ENCODE peak calls at places on chromosomes 11 and 22, in eight cellular contexts. X, Q, E, H, C, Y, M and V are unnamed samples.

GRCh38 chr11:42249401-42249800 is 789.9 kb upstream of the LRRC4C start:
- DNase-seq in X (no peak), Q (no peak), E (no peak), H (no peak), C (no peak), Y (no peak), M (no peak), V (no peak)

GRCh38 chr22:46631113-46631512 is 10.9 kb downstream of the GRAMD4 start:
- DNase-seq in X (no peak), Q (no peak), E (no peak), H (no peak), C (no peak), Y (no peak), M (no peak), V (no peak)

GRCh38 chr22:41249442-41249841 is 8.7 kb upstream of the CHADL start:
- DNase-seq in X (no peak), Q (no peak), E (no peak), H (no peak), C (no peak), Y (no peak), M (no peak), V (no peak)

GRCh38 chr22:48864748-48865147 is 962.9 kb downstream of the BRD1 start:
- DNase-seq in X (no peak), Q (no peak), E (no peak), H (no peak), C (no peak), Y (no peak), M (no peak), V (no peak)

GRCh38 chr11:2570211-2570811 is 125.5 kb downstream of the KCNQ1 start:
- DNase-seq in X (no peak), Q (no peak), E (no peak), H (no peak), C (no peak), Y (no peak), M (no peak), V (no peak)

GRCh38 chr11:67564230-67564629 is 19.4 kb upstream of the GSTP1 start:
- DNase-seq in X (no peak), Q (no peak), E (no peak), H (no peak), C (peak), Y (no peak), M (no peak), V (no peak)

GRCh38 chr11:4095509-4096230 is 1.1 kb downstream of the RRM1 start:
- DNase-seq in X (no peak), Q (no peak), E (no peak), H (peak), C (peak), Y (no peak), M (no peak), V (no peak)

GRCh38 chr11:9015677-9016076 is 11.9 kb upstream of the NRIP3 start:
- DNase-seq in X (peak), Q (peak), E (peak), H (peak), C (peak), Y (peak), M (peak), V (peak)

GRCh38 chr11:117587416-117587815 is 209.6 kb downstream of the DSCAML1 start:
- DNase-seq in X (no peak), Q (no peak), E (no peak), H (no peak), C (no peak), Y (no peak), M (no peak), V (no peak)

GRCh38 chr11:42524534-42525227 is 787.1 kb upstream of the API5 start:
- DNase-seq in X (peak), Q (no peak), E (no peak), H (peak), C (peak), Y (peak), M (peak), V (peak)

GRCh38 chr11:62850911-62851806 is 11.8 kb upstream of the WDR74 start:
- DNase-seq in X (no peak), Q (peak), E (no peak), H (no peak), C (no peak), Y (no peak), M (no peak), V (no peak)

GRCh38 chr11:117089685-117090084 is 8.5 kb downstream of the SIK3 start:
- DNase-seq in X (no peak), Q (no peak), E (no peak), H (no peak), C (peak), Y (no peak), M (no peak), V (no peak)

GRCh38 chr11:73151371-73151870 is 9.3 kb upstream of the FCHSD2 start:
- DNase-seq in X (no peak), Q (no peak), E (no peak), H (no peak), C (no peak), Y (no peak), M (no peak), V (no peak)

GRCh38 chr22:39405346-39406085 is 5.9 kb downstream of the TAB1 start:
- DNase-seq in X (no peak), Q (no peak), E (no peak), H (peak), C (no peak), Y (peak), M (no peak), V (no peak)

GRCh38 chr11:27512238-27512637 is 5.7 kb upstream of the LIN7C start:
- DNase-seq in X (no peak), Q (no peak), E (no peak), H (no peak), C (no peak), Y (no peak), M (no peak), V (no peak)

GRCh38 chr22:50505276-50505775 is 2.2 kb downstream of the LMF2 start:
- DNase-seq in X (no peak), Q (no peak), E (no peak), H (no peak), C (no peak), Y (no peak), M (no peak), V (no peak)

GRCh38 chr11:67041602-67042001 is 15.0 kb upstream of the RHOD start:
- DNase-seq in X (no peak), Q (no peak), E (no peak), H (no peak), C (no peak), Y (no peak), M (no peak), V (no peak)

GRCh38 chr11:63673579-63673978 is 2.4 kb upstream of the ATL3 start:
- DNase-seq in X (no peak), Q (no peak), E (no peak), H (peak), C (no peak), Y (no peak), M (no peak), V (no peak)

GRCh38 chr22:42269407-42270177 is 861 bp downstream of the TCF20 start:
- DNase-seq in X (peak), Q (peak), E (no peak), H (no peak), C (peak), Y (peak), M (peak), V (peak)

GRCh38 chr11:64848779-64849599 is 4.5 kb upstream of the CDC42BPG start:
- DNase-seq in X (peak), Q (no peak), E (no peak), H (no peak), C (no peak), Y (no peak), M (peak), V (peak)

GRCh38 chr22:45911601-45912271 is 65.2 kb downstream of the WNT7B start:
- DNase-seq in X (no peak), Q (no peak), E (no peak), H (peak), C (peak), Y (no peak), M (no peak), V (peak)

GRCh38 chr22:48827228-48827810 is 1000.4 kb downstream of the BRD1 start:
- DNase-seq in X (no peak), Q (no peak), E (no peak), H (no peak), C (no peak), Y (no peak), M (no peak), V (no peak)

GRCh38 chr11:128929991-128930390 is 12.7 kb downstream of the TP53AIP1 start:
- DNase-seq in X (no peak), Q (no peak), E (no peak), H (peak), C (no peak), Y (peak), M (no peak), V (no peak)

GRCh38 chr11:43868852-43869567 is 11.6 kb upstream of the ALKBH3 start:
- DNase-seq in X (no peak), Q (peak), E (no peak), H (peak), C (peak), Y (no peak), M (no peak), V (no peak)

GRCh38 chr11:13942908-13943505 is 19.5 kb upstream of the SPON1 start:
- DNase-seq in X (no peak), Q (no peak), E (no peak), H (peak), C (peak), Y (no peak), M (no peak), V (no peak)

GRCh38 chr11:81497202-81497804 is 1236.4 kb downstream of the FAM181B start:
- DNase-seq in X (peak), Q (peak), E (no peak), H (peak), C (peak), Y (peak), M (peak), V (peak)

GRCh38 chr11:6229911-6230310 is 4.5 kb downstream of the FHIP1B start:
- DNase-seq in X (no peak), Q (no peak), E (no peak), H (no peak), C (no peak), Y (no peak), M (peak), V (peak)

GRCh38 chr11:11640152-11640551 is 18.3 kb upstream of the GALNT18 start:
- DNase-seq in X (no peak), Q (no peak), E (peak), H (no peak), C (no peak), Y (no peak), M (no peak), V (no peak)

GRCh38 chr11:11636671-11637070 is 14.9 kb upstream of the GALNT18 start:
- DNase-seq in X (no peak), Q (no peak), E (peak), H (no peak), C (no peak), Y (no peak), M (no peak), V (no peak)

GRCh38 chr11:11640996-11641395 is 19.2 kb upstream of the GALNT18 start:
- DNase-seq in X (no peak), Q (no peak), E (peak), H (no peak), C (no peak), Y (no peak), M (no peak), V (no peak)

DNA sequence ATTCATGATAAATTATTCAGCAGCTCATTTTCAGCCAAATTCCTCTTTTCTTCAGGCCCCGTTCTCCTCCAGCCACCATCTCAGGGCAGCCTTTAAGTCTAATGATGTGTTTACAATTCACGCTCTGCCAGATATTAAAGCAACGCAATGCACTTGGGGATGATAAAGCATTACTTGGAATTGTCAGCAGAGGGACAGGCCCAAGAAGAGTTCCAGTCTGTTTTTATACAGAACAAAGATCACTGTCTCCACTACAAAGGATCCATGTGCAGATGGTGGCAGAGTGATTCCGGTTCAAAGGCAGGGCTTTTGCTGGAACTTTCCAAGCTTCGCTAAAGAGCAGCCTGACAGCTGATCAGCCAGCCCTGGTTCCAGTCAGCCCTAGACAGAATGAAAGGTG is 13.7 kb upstream of the GALNT18 start:
- DNase-seq in X (no peak), Q (no peak), E (peak), H (no peak), C (no peak), Y (no peak), M (no peak), V (no peak)
- TF ChIP-seq CTCF in X (no peak), Q (no peak), E (no peak), H (no peak), C (no peak), Y (peak), M (no peak), V (no peak)

GRCh38 chr11:75241906-75242644 is 1.5 kb downstream of the TPBGL start:
- DNase-seq in X (no peak), Q (no peak), E (no peak), H (no peak), C (no peak), Y (no peak), M (no peak), V (no peak)
- TF ChIP-seq CTCF in X (no peak), Q (no peak), E (no peak), H (no peak), C (no peak), Y (no peak), M (no peak), V (no peak)

DNA sequence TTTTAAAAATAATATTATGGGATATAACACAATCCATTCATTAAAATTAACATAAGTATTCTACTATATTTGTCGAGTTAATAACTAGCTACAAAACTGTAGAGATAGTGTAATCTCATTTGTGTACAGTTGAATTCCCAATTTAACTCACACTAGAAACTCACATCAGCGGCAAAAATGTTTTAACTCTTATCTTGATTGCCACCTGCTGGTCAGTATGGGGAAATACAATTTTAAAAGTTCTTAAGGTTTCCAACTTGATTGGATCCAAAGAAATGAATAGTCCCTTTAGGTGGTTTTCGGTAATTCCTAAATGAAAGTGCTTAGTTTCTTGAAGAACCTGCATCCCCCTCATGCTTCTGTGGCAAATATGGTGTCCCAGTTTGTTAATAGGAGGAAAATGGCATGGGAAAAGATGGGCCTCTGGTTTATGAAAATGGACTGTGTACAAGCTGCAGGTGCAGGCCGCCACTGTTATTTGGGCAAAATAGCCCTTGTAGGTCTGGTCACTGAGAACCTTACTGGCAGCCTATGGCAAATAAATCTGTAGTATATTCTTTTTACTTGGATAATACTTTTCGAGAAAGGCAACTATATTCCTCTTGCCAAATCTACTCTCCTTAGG is 33.7 kb upstream of the SLC17A6 start:
- DNase-seq in X (no peak), Q (no peak), E (no peak), H (peak), C (peak), Y (peak), M (no peak), V (no peak)
- TF ChIP-seq CTCF in X (peak), Q (peak), E (peak), H (peak), C (peak), Y (peak), M (peak), V (no peak)

GRCh38 chr11:104879514-104880190 is 18.6 kb downstream of the CASP12 start:
- DNase-seq in X (no peak), Q (no peak), E (no peak), H (no peak), C (no peak), Y (no peak), M (no peak), V (no peak)
- TF ChIP-seq CTCF in X (peak), Q (no peak), E (no peak), H (no peak), C (no peak), Y (no peak), M (no peak), V (no peak)

GRCh38 chr22:20071524-20071972 is 8.5 kb upstream of the DGCR8 start:
- DNase-seq in X (no peak), Q (no peak), E (no peak), H (no peak), C (no peak), Y (no peak), M (no peak), V (no peak)

GRCh38 chr22:20065896-20066616 is 14.0 kb upstream of the DGCR8 start:
- DNase-seq in X (no peak), Q (no peak), E (no peak), H (no peak), C (no peak), Y (no peak), M (no peak), V (no peak)

GRCh38 chr22:20066617-20067383 is 13.2 kb upstream of the DGCR8 start:
- DNase-seq in X (no peak), Q (no peak), E (no peak), H (no peak), C (no peak), Y (no peak), M (no peak), V (no peak)

GRCh38 chr22:20069331-20070042 is 10.6 kb upstream of the DGCR8 start:
- DNase-seq in X (no peak), Q (no peak), E (no peak), H (no peak), C (no peak), Y (no peak), M (no peak), V (no peak)

DNA sequence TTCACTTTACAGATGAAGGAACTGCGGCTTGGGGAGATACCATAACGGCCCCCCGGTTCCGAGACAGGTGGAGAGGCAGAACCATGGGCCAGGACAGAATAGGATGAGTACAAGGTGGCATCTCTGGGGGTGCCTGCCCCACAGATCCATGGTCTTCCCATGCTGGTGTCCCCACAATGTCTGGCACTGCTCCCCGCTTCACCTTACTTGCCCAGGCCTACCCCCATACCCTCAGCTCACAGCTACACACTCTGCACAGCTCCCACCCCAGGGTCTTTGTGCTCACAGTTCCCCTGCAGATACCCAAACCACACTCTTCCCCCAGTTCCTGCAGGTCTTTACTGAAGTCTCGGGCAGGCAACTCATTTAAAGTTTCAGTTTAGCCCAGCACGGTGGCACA is 11.4 kb upstream of the DGCR8 start:
- DNase-seq in X (no peak), Q (no peak), E (no peak), H (no peak), C (no peak), Y (no peak), M (no peak), V (no peak)
- TF ChIP-seq CTCF in X (no peak), Q (no peak), E (no peak), H (no peak), C (no peak), Y (no peak), M (no peak), V (no peak)

DNA sequence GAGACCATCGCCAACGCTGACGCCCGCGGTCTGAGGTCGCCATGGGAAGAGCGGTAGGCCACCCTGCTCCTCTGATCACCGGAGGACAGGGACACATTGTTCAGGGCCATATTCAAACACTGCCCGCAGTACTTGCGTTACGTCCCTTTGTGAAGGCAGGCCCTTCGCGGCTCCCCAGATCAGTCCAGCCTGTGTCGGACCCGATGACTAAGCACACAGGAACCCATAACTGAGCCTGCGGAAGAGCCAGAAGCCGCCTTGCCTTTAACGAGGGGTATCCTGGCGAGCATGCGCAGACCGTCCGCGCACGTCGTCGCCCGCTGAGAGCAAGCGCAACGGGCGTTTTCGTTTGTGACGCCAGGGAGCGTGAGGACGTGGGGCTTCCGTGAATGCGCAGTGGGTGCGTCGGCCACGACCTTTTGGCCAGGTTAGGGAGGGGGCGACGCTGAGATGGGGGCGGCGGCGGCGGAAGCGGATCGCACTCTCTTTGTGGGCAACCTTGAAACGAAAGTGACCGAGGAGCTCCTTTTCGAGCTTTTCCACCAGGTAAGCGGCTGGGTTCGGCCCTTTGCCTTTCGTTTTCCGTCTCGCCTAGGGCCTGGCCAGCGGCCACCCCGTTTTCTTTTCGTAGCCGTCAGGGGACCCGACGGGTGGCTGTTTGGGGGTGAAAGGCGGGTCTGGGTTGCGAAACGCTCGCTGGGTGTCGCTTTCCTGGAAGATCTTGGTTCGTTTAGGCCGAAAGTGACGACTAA is at the start of the genes C11orf71 and RBM7:
- DNase-seq in X (peak), Q (peak), E (peak), H (peak), C (peak), Y (peak), M (peak), V (peak)
- TF ChIP-seq CTCF in X (no peak), Q (peak), E (peak), H (peak), C (peak), Y (no peak), M (no peak), V (no peak)